ENCODE peak calls at places on chromosomes 2 and 18, in seven cellular contexts. C, M, W, O, P, Q and L are unnamed samples.

GRCh38 chr2:183807870-183808269 is 683.6 kb downstream of the NUP35 start:
- DNase-seq in C (no peak), M (no peak), W (no peak), O (no peak), P (no peak), Q (no peak), L (no peak)

GRCh38 chr2:8633186-8633734 is 48.6 kb upstream of the ID2 start:
- DNase-seq in C (no peak), M (no peak), W (peak; percentile 52), O (no peak), P (no peak), Q (no peak), L (no peak)

GRCh38 chr18:79465392-79465991 is 69.8 kb downstream of the NFATC1 start:
- DNase-seq in C (no peak), M (no peak), W (no peak), O (peak; percentile 54), P (no peak), Q (no peak), L (no peak)

GRCh38 chr2:197904446-197904845 is 100.1 kb downstream of the PLCL1 start:
- DNase-seq in C (no peak), M (no peak), W (no peak), O (no peak), P (no peak), Q (no peak), L (no peak)

GRCh38 chr2:241228081-241228859 is 39.8 kb downstream of the ANO7 start:
- DNase-seq in C (peak; percentile 34), M (peak; percentile 34), W (no peak), O (no peak), P (no peak), Q (no peak), L (no peak)

GRCh38 chr2:147460140-147460539 is 384.7 kb upstream of the ACVR2A start:
- DNase-seq in C (no peak), M (peak; percentile 76), W (no peak), O (no peak), P (no peak), Q (no peak), L (no peak)

GRCh38 chr2:55153564-55154315 is 78.4 kb downstream of the CLHC1 start:
- DNase-seq in C (no peak), M (no peak), W (no peak), O (no peak), P (no peak), Q (no peak), L (no peak)

GRCh38 chr2:46157072-46157965 is 139.9 kb upstream of the EPAS1 start:
- DNase-seq in C (no peak), M (no peak), W (no peak), O (no peak), P (no peak), Q (no peak), L (peak; percentile 73)

GRCh38 chr2:109648041-109648527 is 33.9 kb downstream of the SOWAHC start:
- DNase-seq in C (no peak), M (peak; percentile 87), W (no peak), O (no peak), P (no peak), Q (peak; percentile 58), L (no peak)

GRCh38 chr18:36114251-36114650 is 14.9 kb downstream of the SLC39A6 start:
- DNase-seq in C (no peak), M (no peak), W (no peak), O (no peak), P (no peak), Q (peak; percentile 16), L (no peak)

GRCh38 chr2:96535331-96535730 is 1.2 kb upstream of the ARID5A start:
- DNase-seq in C (no peak), M (no peak), W (no peak), O (no peak), P (no peak), Q (no peak), L (no peak)

GRCh38 chr2:46259782-46260178 is 37.4 kb upstream of the EPAS1 start:
- DNase-seq in C (no peak), M (no peak), W (no peak), O (no peak), P (no peak), Q (no peak), L (no peak)

GRCh38 chr18:72056171-72056570 is 488.0 kb downstream of the CBLN2 start:
- DNase-seq in C (no peak), M (no peak), W (no peak), O (no peak), P (no peak), Q (no peak), L (no peak)